ENCODE peak calls at places on chromosomes 3 and 15, in five cellular contexts. J is glutamatergic neuron, D is ovary, H is mesothelial cell of epicardium, B is body of pancreas. Z is an unnamed sample.

GRCh38 chr3:34258271-34259015 is 460.0 kb downstream of the PDCD6IP start:
- DNase-seq in J (no peak), D (no peak), H (no peak), B (no peak), Z (no peak)

GRCh38 chr3:66480666-66481065 is 20.2 kb downstream of the LRIG1 start:
- DNase-seq in J (no peak), D (no peak), H (no peak), B (no peak), Z (no peak)

GRCh38 chr15:89167267-89168176 is 53.9 kb downstream of the RLBP1 start:
- DNase-seq in J (no peak), D (no peak), H (no peak), B (peak), Z (no peak)

GRCh38 chr15:64379216-64379960 is 1.9 kb downstream of the PCLAF start:
- DNase-seq in J (no peak), D (no peak), H (no peak), B (no peak), Z (no peak)

GRCh38 chr3:66121288-66121687 is 82.6 kb upstream of the MAGI1 start:
- DNase-seq in J (no peak), D (no peak), H (no peak), B (no peak), Z (no peak)

GRCh38 chr3:194738254-194739093 is 52.8 kb downstream of the FAM43A start:
- DNase-seq in J (no peak), D (no peak), H (no peak), B (peak), Z (no peak)

GRCh38 chr3:110687138-110687537 is 384.5 kb upstream of the NECTIN3 start:
- DNase-seq in J (no peak), D (no peak), H (no peak), B (no peak), Z (no peak)

GRCh38 chr3:131708216-131708615 is 205.4 kb upstream of the MRPL3 start:
- DNase-seq in J (no peak), D (no peak), H (no peak), B (no peak), Z (no peak)

GRCh38 chr15:52252781-52253180 is 42.8 kb downstream of the MYO5C start:
- DNase-seq in J (no peak), D (no peak), H (no peak), B (peak), Z (no peak)

GRCh38 chr3:185702564-185703225 is 116.6 kb downstream of the SENP2 start:
- DNase-seq in J (no peak), D (no peak), H (no peak), B (peak), Z (no peak)

GRCh38 chr3:8712871-8713360 is 20.7 kb upstream of the CAV3 start:
- DNase-seq in J (no peak), D (no peak), H (no peak), B (no peak), Z (no peak)

GRCh38 chr3:10982782-10983181 is 9.8 kb upstream of the SLC6A1 start:
- DNase-seq in J (no peak), D (no peak), H (no peak), B (peak), Z (no peak)

GRCh38 chr15:88166330-88166993 is 90.1 kb downstream of the NTRK3 start:
- DNase-seq in J (no peak), D (no peak), H (peak), B (peak), Z (no peak)

GRCh38 chr3:116453676-116454346 is 8.5 kb upstream of the LSAMP start:
- DNase-seq in J (no peak), D (no peak), H (no peak), B (no peak), Z (no peak)

GRCh38 chr3:192449036-192449435 is 278.3 kb downstream of the FGF12 start:
- DNase-seq in J (no peak), D (no peak), H (no peak), B (peak), Z (no peak)
- TF ChIP-seq CTCF in J (peak), D (no peak), H (no peak), B (no peak), Z (no peak)

DNA sequence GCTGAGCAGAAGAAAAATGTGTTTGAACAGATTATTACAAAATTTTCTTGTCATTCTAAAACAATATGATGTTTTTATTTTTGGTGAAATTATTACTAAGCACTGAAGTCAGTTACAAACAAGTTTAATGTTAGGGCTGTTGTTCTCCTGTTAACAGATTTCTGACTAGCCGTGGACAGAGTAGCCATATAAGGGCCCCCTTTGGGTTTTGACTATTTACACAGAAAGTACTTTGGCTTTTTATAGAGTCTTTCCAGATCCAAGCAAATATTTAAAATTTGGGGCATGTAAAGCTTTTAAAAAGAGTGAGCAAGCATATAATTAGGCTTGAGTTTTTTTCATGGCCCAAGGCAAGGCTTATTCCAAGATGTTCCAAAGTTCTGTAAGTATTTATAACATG is 581.0 kb downstream of the DIPK2A start:
- DNase-seq in J (no peak), D (no peak), H (no peak), B (no peak), Z (no peak)
- TF ChIP-seq CTCF in J (no peak), D (no peak), H (no peak), B (no peak), Z (no peak)

DNA sequence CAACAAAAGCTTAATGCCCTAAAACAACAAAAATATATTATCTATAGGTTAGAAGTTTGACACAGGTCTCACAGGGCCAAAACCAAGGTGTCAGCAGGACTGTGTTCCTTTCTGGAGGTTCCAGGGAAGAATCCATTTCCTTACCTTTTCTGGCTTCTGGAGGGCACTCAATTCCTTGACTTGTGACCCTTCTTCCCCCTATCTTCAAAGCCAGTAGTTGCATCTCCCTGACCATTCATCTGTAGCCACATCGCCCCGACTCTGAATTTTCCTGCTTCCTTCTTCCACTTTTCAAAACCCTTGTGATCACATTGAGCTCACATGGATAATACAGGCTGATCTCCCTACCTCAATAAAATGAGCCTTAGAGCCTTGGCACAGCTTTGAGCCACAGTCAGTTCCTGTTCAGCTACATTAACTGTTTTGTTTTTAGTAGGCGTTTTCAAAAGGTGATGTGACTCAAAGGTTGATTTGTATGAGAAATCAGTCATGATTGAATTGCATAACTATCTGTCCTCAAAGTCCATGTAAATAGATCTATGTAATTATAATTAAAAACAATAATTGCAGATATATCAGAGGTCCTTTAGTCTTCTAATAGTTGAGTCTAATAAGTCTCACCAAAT is 12.4 kb downstream of the PFN2 start:
- DNase-seq in J (no peak), D (no peak), H (no peak), B (no peak), Z (no peak)
- TF ChIP-seq CTCF in J (no peak), D (no peak), H (no peak), B (no peak), Z (no peak)

GRCh38 chr3:168001244-168001643 is 94.5 kb downstream of the GOLIM4 start:
- DNase-seq in J (no peak), D (no peak), H (no peak), B (no peak), Z (no peak)
- TF ChIP-seq CTCF in J (no peak), D (no peak), H (no peak), B (no peak), Z (no peak)

DNA sequence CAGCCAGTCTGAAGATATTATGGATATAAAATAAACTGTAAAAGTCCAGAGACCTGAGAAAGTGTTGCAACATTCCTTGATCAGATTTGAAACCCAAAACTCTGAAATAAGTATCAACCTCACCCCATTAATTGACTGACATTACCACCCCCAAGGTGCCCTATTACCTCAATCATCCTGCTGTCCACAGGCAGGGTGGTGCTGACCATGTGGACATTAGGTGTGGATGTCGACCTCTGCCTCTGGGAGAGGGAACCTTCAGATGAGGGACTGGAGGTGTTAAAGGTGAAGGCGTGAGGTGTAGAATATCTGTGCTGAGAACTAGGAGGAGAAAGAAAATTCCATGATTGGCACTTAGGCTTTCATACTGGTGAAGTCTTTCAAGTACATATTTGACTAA is 47.1 kb downstream of the MKRN2 start:
- DNase-seq in J (no peak), D (no peak), H (no peak), B (no peak), Z (no peak)
- TF ChIP-seq CTCF in J (no peak), D (no peak), H (no peak), B (no peak), Z (no peak)

DNA sequence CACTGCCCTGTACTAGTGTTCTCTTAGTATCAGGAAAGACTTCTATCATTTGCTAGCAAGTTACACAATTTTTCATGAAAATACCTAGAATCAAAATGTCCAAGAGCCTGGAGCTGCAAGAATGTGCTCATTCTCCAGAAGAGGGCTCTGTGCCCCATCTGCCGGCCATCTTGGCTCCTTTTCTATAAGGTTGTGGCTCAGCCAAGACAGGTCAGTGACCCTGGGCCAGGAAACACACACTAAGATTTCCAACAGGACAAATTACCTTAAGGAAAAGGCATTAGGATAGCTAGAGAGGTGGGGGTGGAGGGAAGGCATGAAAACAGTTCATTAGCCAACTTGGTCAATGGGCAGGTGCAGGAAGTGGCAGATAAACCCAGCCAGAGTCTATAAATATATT is 20.7 kb downstream of the TIMP4 start:
- DNase-seq in J (peak), D (no peak), H (no peak), B (peak), Z (no peak)
- TF ChIP-seq CTCF in J (no peak), D (no peak), H (no peak), B (no peak), Z (no peak)

GRCh38 chr3:126997455-126998038 is 14.6 kb downstream of the PLXNA1 start:
- DNase-seq in J (no peak), D (no peak), H (no peak), B (no peak), Z (no peak)

GRCh38 chr3:126995254-126995770 is 12.4 kb downstream of the PLXNA1 start:
- DNase-seq in J (no peak), D (no peak), H (no peak), B (no peak), Z (no peak)

GRCh38 chr3:126996905-126997304 is 14.0 kb downstream of the PLXNA1 start:
- DNase-seq in J (no peak), D (no peak), H (no peak), B (no peak), Z (no peak)

GRCh38 chr3:126994661-126995161 is 11.8 kb downstream of the PLXNA1 start:
- DNase-seq in J (no peak), D (no peak), H (no peak), B (no peak), Z (no peak)

DNA sequence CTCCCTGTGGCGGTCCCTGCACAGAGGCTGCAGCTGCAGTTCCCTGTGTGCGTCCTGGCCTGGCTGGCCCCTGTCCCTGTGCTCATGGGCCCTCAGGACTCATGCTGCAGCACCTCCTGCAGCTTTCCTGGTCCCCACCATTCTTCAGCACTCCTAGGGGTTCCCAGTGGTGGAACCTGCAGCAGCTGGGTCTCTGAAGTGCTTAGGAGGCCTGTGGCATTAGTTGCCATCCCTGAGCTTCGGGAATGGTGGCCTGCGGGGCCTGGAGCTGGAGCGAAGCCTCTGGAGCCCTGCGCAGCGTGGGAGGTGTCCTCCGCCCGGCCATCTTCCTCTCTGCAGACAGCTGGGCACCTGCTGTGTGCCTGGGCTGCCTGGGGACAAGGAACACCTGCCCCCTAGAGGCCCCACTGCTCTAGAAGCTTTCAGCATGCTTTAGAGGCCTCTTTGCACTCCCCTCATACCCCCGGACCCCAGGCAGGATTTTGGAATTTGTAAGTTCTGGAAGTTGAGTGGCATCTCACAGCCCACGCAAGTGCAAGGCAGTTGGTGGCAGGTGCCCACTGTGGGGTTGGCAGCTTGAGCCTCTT is 13.1 kb downstream of the PLXNA1 start:
- DNase-seq in J (no peak), D (no peak), H (no peak), B (no peak), Z (no peak)
- TF ChIP-seq CTCF in J (no peak), D (no peak), H (no peak), B (no peak), Z (no peak)

GRCh38 chr15:29126821-29127461 is 142.7 kb downstream of the NSMCE3 start:
- DNase-seq in J (peak), D (no peak), H (no peak), B (no peak), Z (no peak)
- TF ChIP-seq CTCF in J (no peak), D (no peak), H (no peak), B (no peak), Z (no peak)

GRCh38 chr3:177899275-177900067 is 636.8 kb upstream of the KCNMB2 start:
- DNase-seq in J (no peak), D (no peak), H (no peak), B (no peak), Z (no peak)
- TF ChIP-seq CTCF in J (no peak), D (no peak), H (no peak), B (no peak), Z (no peak)

Z was measured in omental fat pad.